ENCODE peak calls at places on chromosomes 3 and 15, in five cellular contexts. One of them, this sample, is unnamed.

GRCh38 chr3:195803309-195803908 is 8.3 kb downstream of the MUC4 start:
- DNase-seq in MM.1S: no peak
- DNase-seq in neural progenitor cell: no peak
- DNase-seq in PC-3: no peak
- DNase-seq in GM23248: peak; percentile 9
- DNase-seq in this sample: peak; percentile 8

GRCh38 chr3:17340693-17341092 is 401.7 kb downstream of the TBC1D5 start:
- DNase-seq in MM.1S: no peak
- DNase-seq in GM23248: no peak
- DNase-seq in PC-3: no peak
- DNase-seq in neural progenitor cell: no peak
- DNase-seq in this sample: no peak

GRCh38 chr3:57161915-57162314 is 3.2 kb downstream of the IL17RD start:
- DNase-seq in GM23248: no peak
- DNase-seq in PC-3: no peak
- DNase-seq in neural progenitor cell: no peak
- DNase-seq in MM.1S: no peak
- DNase-seq in this sample: no peak

GRCh38 chr15:49421991-49422390 is 1.1 kb upstream of the FGF7 start:
- DNase-seq in neural progenitor cell: peak; percentile 67
- DNase-seq in GM23248: peak; percentile 69
- DNase-seq in MM.1S: peak; percentile 57
- DNase-seq in PC-3: peak; percentile 68
- DNase-seq in this sample: peak; percentile 64

GRCh38 chr3:141056716-141057115 is 5.6 kb downstream of the SPSB4 start:
- DNase-seq in MM.1S: no peak
- DNase-seq in GM23248: no peak
- DNase-seq in PC-3: no peak
- DNase-seq in neural progenitor cell: peak; percentile 45
- DNase-seq in this sample: no peak

GRCh38 chr3:127100459-127101410 is 92.2 kb upstream of the PRR23E start:
- DNase-seq in PC-3: no peak
- DNase-seq in neural progenitor cell: no peak
- DNase-seq in GM23248: no peak
- DNase-seq in MM.1S: no peak
- DNase-seq in this sample: no peak

GRCh38 chr3:68072062-68072461 is 417.6 kb upstream of the SUCLG2 start:
- DNase-seq in PC-3: no peak
- DNase-seq in GM23248: no peak
- DNase-seq in neural progenitor cell: no peak
- DNase-seq in MM.1S: no peak
- DNase-seq in this sample: no peak

GRCh38 chr15:85867250-85867649 is 72.5 kb upstream of the KLHL25 start:
- DNase-seq in PC-3: no peak
- DNase-seq in MM.1S: no peak
- DNase-seq in GM23248: no peak
- DNase-seq in neural progenitor cell: no peak
- DNase-seq in this sample: no peak

GRCh38 chr3:160091441-160091840 is 102.8 kb downstream of the IL12A start:
- DNase-seq in neural progenitor cell: no peak
- DNase-seq in GM23248: no peak
- DNase-seq in MM.1S: no peak
- DNase-seq in PC-3: peak; percentile 26
- DNase-seq in this sample: no peak

GRCh38 chr3:180747805-180748361 is 68.6 kb upstream of the CCDC39 start:
- DNase-seq in neural progenitor cell: no peak
- DNase-seq in GM23248: no peak
- DNase-seq in PC-3: no peak
- DNase-seq in MM.1S: no peak
- DNase-seq in this sample: peak; percentile 37

GRCh38 chr3:188956839-188957489 is 214.8 kb upstream of the TPRG1 start:
- DNase-seq in neural progenitor cell: peak; percentile 81
- DNase-seq in PC-3: peak; percentile 83
- DNase-seq in GM23248: peak; percentile 82
- DNase-seq in MM.1S: peak; percentile 60
- DNase-seq in this sample: peak; percentile 83

GRCh38 chr3:184384856-184385422 is 5.1 kb downstream of the CHRD start:
- DNase-seq in PC-3: no peak
- DNase-seq in MM.1S: no peak
- DNase-seq in GM23248: no peak
- DNase-seq in neural progenitor cell: no peak
- DNase-seq in this sample: no peak

GRCh38 chr15:58049520-58050227 is 15.8 kb downstream of the ALDH1A2 start:
- DNase-seq in MM.1S: no peak
- DNase-seq in PC-3: no peak
- DNase-seq in neural progenitor cell: peak; percentile 55
- DNase-seq in GM23248: no peak
- DNase-seq in this sample: no peak

GRCh38 chr15:75460646-75461045 is 9.2 kb upstream of the SIN3A start:
- DNase-seq in PC-3: no peak
- DNase-seq in MM.1S: no peak
- DNase-seq in GM23248: no peak
- DNase-seq in neural progenitor cell: no peak
- DNase-seq in this sample: peak; percentile 47

GRCh38 chr15:90165659-90166489 is 35.3 kb upstream of the SEMA4B start:
- DNase-seq in PC-3: peak; percentile 99
- DNase-seq in neural progenitor cell: no peak
- DNase-seq in MM.1S: no peak
- DNase-seq in GM23248: peak; percentile 99
- DNase-seq in this sample: peak; percentile 95

GRCh38 chr15:69590932-69591524 is 138.4 kb downstream of the RPLP1 start:
- DNase-seq in neural progenitor cell: no peak
- DNase-seq in MM.1S: no peak
- DNase-seq in GM23248: no peak
- DNase-seq in PC-3: no peak
- DNase-seq in this sample: no peak

GRCh38 chr3:194956697-194957396 is 271.2 kb downstream of the FAM43A start:
- DNase-seq in MM.1S: no peak
- DNase-seq in PC-3: no peak
- DNase-seq in GM23248: no peak
- DNase-seq in neural progenitor cell: no peak
- DNase-seq in this sample: no peak

GRCh38 chr3:57627976-57628375 is 30.8 kb upstream of the ARF4 start:
- DNase-seq in MM.1S: no peak
- DNase-seq in GM23248: no peak
- DNase-seq in neural progenitor cell: no peak
- DNase-seq in PC-3: no peak
- DNase-seq in this sample: no peak

GRCh38 chr15:58582150-58582549 is 150.4 kb downstream of the LIPC start:
- DNase-seq in MM.1S: no peak
- DNase-seq in PC-3: no peak
- DNase-seq in GM23248: no peak
- DNase-seq in neural progenitor cell: no peak
- DNase-seq in this sample: no peak

GRCh38 chr15:77069521-77070121 is 1.3 kb downstream of the TSPAN3 start:
- DNase-seq in neural progenitor cell: no peak
- DNase-seq in MM.1S: no peak
- DNase-seq in GM23248: peak; percentile 29
- DNase-seq in PC-3: peak; percentile 53
- DNase-seq in this sample: peak; percentile 62

GRCh38 chr3:107992976-107993684 is 97.7 kb downstream of the CD47 start:
- DNase-seq in MM.1S: no peak
- DNase-seq in neural progenitor cell: no peak
- DNase-seq in PC-3: peak; percentile 94
- DNase-seq in GM23248: peak; percentile 91
- DNase-seq in this sample: peak; percentile 35

GRCh38 chr3:107990433-107990832 is 100.4 kb downstream of the CD47 start:
- DNase-seq in GM23248: no peak
- DNase-seq in neural progenitor cell: no peak
- DNase-seq in PC-3: no peak
- DNase-seq in MM.1S: no peak
- DNase-seq in this sample: no peak

GRCh38 chr3:107989651-107990050 is 101.2 kb downstream of the CD47 start:
- DNase-seq in MM.1S: no peak
- DNase-seq in neural progenitor cell: no peak
- DNase-seq in PC-3: no peak
- DNase-seq in GM23248: no peak
- DNase-seq in this sample: no peak

GRCh38 chr3:107988464-107989156 is 102.2 kb downstream of the CD47 start:
- DNase-seq in GM23248: peak; percentile 84
- DNase-seq in neural progenitor cell: no peak
- DNase-seq in PC-3: peak; percentile 90
- DNase-seq in MM.1S: no peak
- DNase-seq in this sample: peak; percentile 64

GRCh38 chr3:107990926-107991325 is 99.9 kb downstream of the CD47 start:
- DNase-seq in GM23248: no peak
- DNase-seq in PC-3: no peak
- DNase-seq in MM.1S: no peak
- DNase-seq in neural progenitor cell: no peak
- DNase-seq in this sample: no peak
- H3K4me1 ChIP-seq in GM23248: peaks cover 43% of the 10 kb centered on the region
- H3K4me1 ChIP-seq in PC-3: peaks cover 82% of the 10 kb centered on the region
- H3K4me1 ChIP-seq in MM.1S: no peaks in the 10 kb centered on the region
- H3K4me1 ChIP-seq in neural progenitor cell: no peaks in the 10 kb centered on the region
- H3K4me1 ChIP-seq in this sample: peaks cover 48% of the 10 kb centered on the region

GRCh38 chr3:129308636-129309035 is 30.0 kb downstream of the HMCES start:
- DNase-seq in GM23248: no peak
- DNase-seq in PC-3: no peak
- DNase-seq in neural progenitor cell: no peak
- DNase-seq in MM.1S: peak; percentile 75
- DNase-seq in this sample: no peak
- H3K4me3 ChIP-seq in GM23248: no peak overlapping the region
- H3K4me3 ChIP-seq in PC-3: no peak overlapping the region
- H3K4me3 ChIP-seq in neural progenitor cell: no peak overlapping the region
- H3K4me3 ChIP-seq in MM.1S: no peak overlapping the region
- H3K4me3 ChIP-seq in this sample: no peak overlapping the region

DNA sequence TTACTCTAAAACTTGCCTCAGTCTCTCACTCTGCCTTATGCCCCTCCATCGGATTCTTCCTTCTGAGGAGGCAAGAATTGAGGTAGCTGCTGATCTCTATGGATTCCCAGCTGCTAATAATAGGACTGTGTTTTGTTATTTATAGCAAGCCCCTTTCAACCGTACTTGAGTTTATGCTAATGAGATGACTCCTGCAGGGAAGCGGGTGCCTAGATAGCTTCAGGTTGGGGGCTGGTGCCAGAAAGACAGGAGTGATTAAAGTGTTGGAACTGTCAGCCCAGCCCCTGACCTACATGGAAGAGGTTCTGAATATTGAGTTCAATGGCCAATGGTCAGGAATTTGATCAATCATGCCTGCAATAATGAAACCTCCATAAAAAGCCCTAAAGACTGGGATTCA is 21.8 kb upstream of the LIMD1 start:
- DNase-seq in PC-3: no peak
- DNase-seq in MM.1S: no peak
- DNase-seq in GM23248: no peak
- DNase-seq in neural progenitor cell: no peak
- DNase-seq in this sample: no peak
- TF ChIP-seq EZH2phosphoT487 in PC-3: no peak
- TF ChIP-seq EZH2phosphoT487 in MM.1S: no peak
- TF ChIP-seq EZH2phosphoT487 in GM23248: no peak
- TF ChIP-seq EZH2phosphoT487 in neural progenitor cell: no peak
- TF ChIP-seq EZH2phosphoT487 in this sample: no peak

GRCh38 chr3:96449341-96449740 is 365.1 kb upstream of the EPHA6 start:
- DNase-seq in MM.1S: no peak
- DNase-seq in PC-3: no peak
- DNase-seq in neural progenitor cell: no peak
- DNase-seq in GM23248: no peak
- DNase-seq in this sample: no peak
- H3K4me1 ChIP-seq in MM.1S: no peaks in the 10 kb centered on the region
- H3K4me1 ChIP-seq in PC-3: no peaks in the 10 kb centered on the region
- H3K4me1 ChIP-seq in neural progenitor cell: peaks cover 5% of the 10 kb centered on the region
- H3K4me1 ChIP-seq in GM23248: no peaks in the 10 kb centered on the region
- H3K4me1 ChIP-seq in this sample: peaks cover 8% of the 10 kb centered on the region

GRCh38 chr3:29194139-29194538 is 86.7 kb upstream of the RBMS3 start:
- DNase-seq in neural progenitor cell: no peak
- DNase-seq in PC-3: no peak
- DNase-seq in GM23248: no peak
- DNase-seq in MM.1S: no peak
- DNase-seq in this sample: no peak

GRCh38 chr3:29195055-29195454 is 85.8 kb upstream of the RBMS3 start:
- DNase-seq in PC-3: peak; percentile 97
- DNase-seq in GM23248: no peak
- DNase-seq in neural progenitor cell: no peak
- DNase-seq in MM.1S: no peak
- DNase-seq in this sample: no peak
- H3K4me3 ChIP-seq in PC-3: no peak overlapping the region
- H3K4me3 ChIP-seq in GM23248: no peak overlapping the region
- H3K4me3 ChIP-seq in neural progenitor cell: no peak overlapping the region
- H3K4me3 ChIP-seq in MM.1S: no peak overlapping the region
- H3K4me3 ChIP-seq in this sample: no peak overlapping the region